ENCODE peak calls at places on chromosomes 4 and X, in six cellular contexts. C is nephron progenitor cell, K is A549, V is right lobe of liver, F is neural crest cell, U is foreskin fibroblast. M is an unnamed sample.

GRCh38 chrX:149371984-149372383 is 133.1 kb downstream of the IDS start:
- DNase-seq in C (no peak), K (no peak), V (no peak), F (no peak), U (no peak), M (no peak)

GRCh38 chr4:141645611-141646340 is 9.4 kb downstream of the IL15 start:
- DNase-seq in C (no peak), K (peak), V (no peak), F (no peak), U (peak), M (no peak)

GRCh38 chr4:177441803-177442622 is at the start of gene AGA:
- DNase-seq in C (peak), K (peak), V (peak), F (peak), U (peak), M (peak)

GRCh38 chrX:109740076-109740809 is 7.2 kb upstream of the ACSL4 start:
- DNase-seq in C (no peak), K (peak), V (peak), F (no peak), U (peak), M (peak)

GRCh38 chr4:48028654-48029053 is 12.1 kb downstream of the NIPAL1 start:
- DNase-seq in C (no peak), K (no peak), V (no peak), F (no peak), U (no peak), M (no peak)

GRCh38 chr4:25857403-25857802 is 5.4 kb downstream of the SEL1L3 start:
- DNase-seq in C (no peak), K (peak), V (no peak), F (no peak), U (no peak), M (no peak)

GRCh38 chr4:144688035-144688569 is 42.1 kb downstream of the HHIP start:
- DNase-seq in C (no peak), K (no peak), V (no peak), F (no peak), U (no peak), M (no peak)

GRCh38 chr4:118139241-118139640 is 105.0 kb downstream of the NDST3 start:
- DNase-seq in C (no peak), K (no peak), V (no peak), F (no peak), U (no peak), M (no peak)

GRCh38 chr4:186902361-186902760 is 178.7 kb upstream of the FAT1 start:
- DNase-seq in C (no peak), K (no peak), V (no peak), F (no peak), U (no peak), M (no peak)

GRCh38 chr4:35252071-35252470 is 992.2 kb downstream of the ARAP2 start:
- DNase-seq in C (no peak), K (no peak), V (no peak), F (no peak), U (no peak), M (no peak)

DNA sequence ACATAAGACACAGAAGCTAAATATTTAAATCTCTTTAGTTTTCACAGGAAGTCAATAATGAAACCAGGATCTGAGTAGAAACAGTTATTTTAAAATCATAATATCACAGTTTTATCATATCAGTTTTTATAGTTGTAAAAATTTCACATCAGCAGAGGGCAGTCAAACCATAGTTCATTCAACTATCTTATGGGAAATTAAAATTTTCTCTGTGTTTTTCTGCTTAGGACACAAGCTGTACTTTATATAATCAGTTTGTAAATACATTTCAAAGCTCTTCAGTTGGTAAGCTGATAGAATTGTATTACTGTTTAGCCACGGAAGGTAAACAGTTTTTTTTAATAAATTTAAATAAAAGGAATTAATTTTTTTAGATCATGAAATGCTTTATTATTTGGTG is 204.8 kb upstream of the NUDT6 start:
- DNase-seq in C (no peak), K (no peak), V (no peak), F (no peak), U (no peak), M (no peak)
- TF ChIP-seq CTCF in C (no peak), K (peak), V (no peak), F (peak), U (no peak), M (peak)

GRCh38 chrX:139429913-139430312 is 100.6 kb upstream of the F9 start:
- DNase-seq in C (no peak), K (peak), V (no peak), F (no peak), U (no peak), M (no peak)
- TF ChIP-seq CTCF in C (no peak), K (no peak), V (peak), F (peak), U (no peak), M (no peak)

DNA sequence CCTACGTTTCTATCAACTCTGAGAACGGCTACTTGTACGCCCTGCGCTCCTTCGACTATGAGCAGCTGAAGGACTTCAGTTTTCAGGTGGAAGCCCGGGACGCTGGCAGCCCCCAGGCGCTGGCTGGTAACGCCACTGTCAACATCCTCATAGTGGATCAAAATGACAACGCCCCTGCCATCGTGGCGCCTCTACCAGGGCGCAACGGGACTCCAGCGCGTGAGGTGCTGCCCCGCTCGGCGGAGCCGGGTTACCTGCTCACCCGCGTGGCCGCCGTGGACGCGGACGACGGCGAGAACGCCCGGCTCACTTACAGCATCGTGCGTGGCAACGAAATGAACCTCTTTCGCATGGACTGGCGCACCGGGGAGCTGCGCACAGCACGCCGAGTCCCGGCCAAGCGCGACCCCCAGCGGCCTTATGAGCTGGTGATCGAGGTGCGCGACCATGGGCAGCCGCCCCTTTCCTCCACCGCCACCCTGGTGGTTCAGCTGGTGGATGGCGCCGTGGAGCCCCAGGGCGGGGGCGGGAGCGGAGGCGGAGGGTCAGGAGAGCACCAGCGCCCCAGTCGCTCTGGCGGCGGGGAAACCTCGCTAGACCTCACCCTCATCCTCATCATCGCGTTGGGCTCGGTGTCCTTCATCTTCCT is 2.7 kb downstream of the PCDH10 start:
- DNase-seq in C (peak), K (peak), V (no peak), F (peak), U (no peak), M (no peak)
- TF ChIP-seq CTCF in C (peak), K (no peak), V (no peak), F (peak), U (peak), M (peak)

GRCh38 chr4:42995343-42995944 is 102.9 kb downstream of the GRXCR1 start:
- DNase-seq in C (peak), K (peak), V (no peak), F (no peak), U (no peak), M (peak)
- TF ChIP-seq CTCF in C (peak), K (peak), V (peak), F (peak), U (peak), M (peak)